ENCODE peak calls at places on chromosomes 12 and 14, in five cellular contexts. One of them, this sample, is unnamed.

GRCh38 chr12:88472248-88472647 is 108.0 kb downstream of the KITLG start:
- DNase-seq in H1: no peak
- DNase-seq in K562: no peak
- DNase-seq in HepG2: no peak
- DNase-seq in GM12878: no peak
- DNase-seq in this sample: no peak

GRCh38 chr12:95718001-95718400 is 72.6 kb downstream of the NTN4 start:
- DNase-seq in H1: no peak
- DNase-seq in K562: no peak
- DNase-seq in GM12878: no peak
- DNase-seq in HepG2: no peak
- DNase-seq in this sample: no peak

GRCh38 chr12:95802482-95803264 is 12.1 kb upstream of the NTN4 start:
- DNase-seq in HepG2: peak; percentile 85
- DNase-seq in H1: no peak
- DNase-seq in GM12878: no peak
- DNase-seq in K562: no peak
- DNase-seq in this sample: peak; percentile 75

GRCh38 chr14:50773632-50774541 is 57.1 kb downstream of the NIN start:
- DNase-seq in GM12878: no peak
- DNase-seq in K562: peak; percentile 62
- DNase-seq in H1: peak; percentile 89
- DNase-seq in HepG2: peak; percentile 11
- DNase-seq in this sample: no peak

GRCh38 chr14:24921903-24922302 is 128.0 kb downstream of the STXBP6 start:
- DNase-seq in GM12878: no peak
- DNase-seq in K562: no peak
- DNase-seq in H1: no peak
- DNase-seq in HepG2: no peak
- DNase-seq in this sample: no peak

GRCh38 chr12:40473979-40474378 is 218.3 kb upstream of the CNTN1 start:
- DNase-seq in H1: no peak
- DNase-seq in K562: no peak
- DNase-seq in HepG2: no peak
- DNase-seq in GM12878: no peak
- DNase-seq in this sample: no peak

GRCh38 chr12:117155278-117156060 is 34.8 kb downstream of the FBXO21 start:
- DNase-seq in H1: peak; percentile 100
- DNase-seq in HepG2: peak; percentile 95
- DNase-seq in K562: peak; percentile 96
- DNase-seq in GM12878: no peak
- DNase-seq in this sample: peak; percentile 95

GRCh38 chr14:101575581-101575980 is 14.3 kb downstream of the DIO3 start:
- DNase-seq in HepG2: no peak
- DNase-seq in K562: no peak
- DNase-seq in H1: no peak
- DNase-seq in GM12878: no peak
- DNase-seq in this sample: no peak

GRCh38 chr14:73712540-73713141 is 1.5 kb downstream of the PNMA1 start:
- DNase-seq in GM12878: no peak
- DNase-seq in HepG2: no peak
- DNase-seq in H1: no peak
- DNase-seq in K562: peak; percentile 29
- DNase-seq in this sample: no peak

GRCh38 chr12:7411343-7411742 is 32.6 kb downstream of the CD163L1 start:
- DNase-seq in H1: no peak
- DNase-seq in GM12878: no peak
- DNase-seq in HepG2: no peak
- DNase-seq in K562: no peak
- DNase-seq in this sample: no peak

GRCh38 chr14:68295316-68295816 is 475.8 kb downstream of the RAD51B start:
- DNase-seq in H1: no peak
- DNase-seq in HepG2: peak; percentile 98
- DNase-seq in GM12878: no peak
- DNase-seq in K562: peak; percentile 91
- DNase-seq in this sample: peak; percentile 15

GRCh38 chr12:123141615-123142517 is 9.0 kb downstream of the PITPNM2 start:
- DNase-seq in K562: no peak
- DNase-seq in GM12878: no peak
- DNase-seq in HepG2: peak; percentile 87
- DNase-seq in H1: no peak
- DNase-seq in this sample: peak; percentile 33

GRCh38 chr14:59688224-59689170 is 111.9 kb upstream of the CCDC175 start:
- DNase-seq in H1: peak; percentile 76
- DNase-seq in K562: peak; percentile 14
- DNase-seq in HepG2: peak; percentile 20
- DNase-seq in GM12878: no peak
- DNase-seq in this sample: peak; percentile 24

GRCh38 chr12:82595946-82596345 is 90.8 kb upstream of the TMTC2 start:
- DNase-seq in GM12878: no peak
- DNase-seq in H1: no peak
- DNase-seq in K562: no peak
- DNase-seq in HepG2: no peak
- DNase-seq in this sample: no peak

GRCh38 chr12:110349096-110349495 is 54.4 kb downstream of the ANAPC7 start:
- DNase-seq in HepG2: no peak
- DNase-seq in H1: no peak
- DNase-seq in GM12878: no peak
- DNase-seq in K562: no peak
- DNase-seq in this sample: no peak

GRCh38 chr12:108289342-108290131 is 49.6 kb downstream of the CMKLR1 start:
- DNase-seq in GM12878: no peak
- DNase-seq in HepG2: no peak
- DNase-seq in K562: no peak
- DNase-seq in H1: no peak
- DNase-seq in this sample: no peak

GRCh38 chr12:29883558-29883957 is 99.8 kb upstream of the TMTC1 start:
- DNase-seq in HepG2: no peak
- DNase-seq in H1: no peak
- DNase-seq in GM12878: no peak
- DNase-seq in K562: no peak
- DNase-seq in this sample: no peak

GRCh38 chr12:131091413-131091975 is 137.8 kb downstream of the ADGRD1 start:
- DNase-seq in K562: no peak
- DNase-seq in H1: no peak
- DNase-seq in GM12878: peak; percentile 80
- DNase-seq in HepG2: no peak
- DNase-seq in this sample: no peak

GRCh38 chr14:61566537-61567225 is 128.6 kb upstream of the HIF1A start:
- DNase-seq in HepG2: no peak
- DNase-seq in GM12878: no peak
- DNase-seq in H1: no peak
- DNase-seq in K562: no peak
- DNase-seq in this sample: no peak

GRCh38 chr12:85659754-85660530 is 176.3 kb downstream of the RASSF9 start:
- DNase-seq in K562: no peak
- DNase-seq in GM12878: no peak
- DNase-seq in H1: no peak
- DNase-seq in HepG2: no peak
- DNase-seq in this sample: no peak

GRCh38 chr14:44108601-44109000 is 398.5 kb downstream of the FSCB start:
- DNase-seq in HepG2: no peak
- DNase-seq in H1: no peak
- DNase-seq in K562: no peak
- DNase-seq in GM12878: no peak
- DNase-seq in this sample: no peak

GRCh38 chr12:19811922-19812321 is 372.6 kb downstream of the AEBP2 start:
- DNase-seq in H1: no peak
- DNase-seq in K562: no peak
- DNase-seq in HepG2: no peak
- DNase-seq in GM12878: no peak
- DNase-seq in this sample: no peak

GRCh38 chr12:51721281-51721940 is 127.1 kb downstream of the FIGNL2 start:
- DNase-seq in HepG2: no peak
- DNase-seq in K562: peak; percentile 23
- DNase-seq in GM12878: no peak
- DNase-seq in H1: peak; percentile 87
- DNase-seq in this sample: no peak

GRCh38 chr12:57591567-57592325 is 754 bp downstream of the PIP4K2C start:
- DNase-seq in GM12878: no peak
- DNase-seq in K562: peak; percentile 54
- DNase-seq in HepG2: no peak
- DNase-seq in H1: peak; percentile 47
- DNase-seq in this sample: no peak

GRCh38 chr12:123897221-123897620 is 75.4 kb downstream of the CCDC92 start:
- DNase-seq in GM12878: no peak
- DNase-seq in K562: no peak
- DNase-seq in HepG2: no peak
- DNase-seq in H1: no peak
- DNase-seq in this sample: peak; percentile 39

GRCh38 chr12:121697093-121697698 is 15.4 kb upstream of the TMEM120B start:
- DNase-seq in GM12878: no peak
- DNase-seq in K562: peak; percentile 42
- DNase-seq in H1: no peak
- DNase-seq in HepG2: peak; percentile 53
- DNase-seq in this sample: peak; percentile 47

GRCh38 chr12:113232232-113232615 is 11.0 kb downstream of the TPCN1 start:
- DNase-seq in K562: no peak
- DNase-seq in HepG2: no peak
- DNase-seq in GM12878: no peak
- DNase-seq in H1: no peak
- DNase-seq in this sample: no peak

GRCh38 chr12:113233967-113234366 is 12.7 kb downstream of the TPCN1 start:
- DNase-seq in H1: no peak
- DNase-seq in HepG2: no peak
- DNase-seq in K562: no peak
- DNase-seq in GM12878: no peak
- DNase-seq in this sample: no peak

GRCh38 chr12:113230315-113231274 is 9.3 kb downstream of the TPCN1 start:
- DNase-seq in GM12878: no peak
- DNase-seq in H1: no peak
- DNase-seq in K562: peak; percentile 48
- DNase-seq in HepG2: peak; percentile 94
- DNase-seq in this sample: no peak

GRCh38 chr12:113232787-113233585 is 11.7 kb downstream of the TPCN1 start:
- DNase-seq in HepG2: no peak
- DNase-seq in H1: peak; percentile 72
- DNase-seq in GM12878: peak; percentile 69
- DNase-seq in K562: no peak
- DNase-seq in this sample: no peak

GRCh38 chr12:113231275-113232231 is 10.3 kb downstream of the TPCN1 start:
- DNase-seq in HepG2: peak; percentile 79
- DNase-seq in GM12878: no peak
- DNase-seq in H1: no peak
- DNase-seq in K562: peak; percentile 63
- DNase-seq in this sample: peak; percentile 54
- TF ChIP-seq YY1 in HepG2: no peak
- TF ChIP-seq YY1 in GM12878: no peak
- TF ChIP-seq YY1 in H1: no peak
- TF ChIP-seq YY1 in K562: no peak
- TF ChIP-seq YY1 in this sample: peak; percentile 55

DNA sequence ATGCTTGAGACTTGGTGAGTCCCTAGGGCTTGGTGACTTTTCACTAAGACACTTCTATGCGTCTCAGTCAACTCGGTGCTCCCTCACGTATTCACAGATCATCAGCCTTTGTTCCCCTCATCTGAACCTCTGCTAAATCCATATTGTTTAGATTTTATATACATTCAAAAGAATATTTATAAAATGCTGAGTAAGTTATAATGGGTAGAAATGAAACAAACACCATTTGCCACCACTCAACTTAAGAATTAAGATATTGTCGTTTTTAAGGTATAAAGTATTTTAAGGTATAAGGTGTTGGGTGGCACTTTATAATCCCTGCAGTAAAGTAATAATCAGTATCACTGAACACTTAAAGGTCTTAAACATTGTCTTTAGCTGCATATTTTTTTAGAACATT is 103.0 kb downstream of the TTLL5 start:
- DNase-seq in HepG2: no peak
- DNase-seq in H1: no peak
- DNase-seq in GM12878: no peak
- DNase-seq in K562: no peak
- DNase-seq in this sample: no peak
- TF ChIP-seq CEBPB in HepG2: no peak
- TF ChIP-seq CEBPB in H1: no peak
- TF ChIP-seq CEBPB in GM12878: no peak
- TF ChIP-seq CEBPB in K562: no peak
- TF ChIP-seq CEBPB in this sample: no peak

GRCh38 chr12:45458854-45459807 is 243.2 kb downstream of the ANO6 start:
- DNase-seq in K562: no peak
- DNase-seq in H1: no peak
- DNase-seq in HepG2: no peak
- DNase-seq in GM12878: no peak
- DNase-seq in this sample: no peak

GRCh38 chr12:45462506-45462905 is 246.6 kb downstream of the ANO6 start:
- DNase-seq in HepG2: no peak
- DNase-seq in H1: no peak
- DNase-seq in K562: no peak
- DNase-seq in GM12878: no peak
- DNase-seq in this sample: no peak

GRCh38 chr12:45458238-45458637 is 242.3 kb downstream of the ANO6 start:
- DNase-seq in H1: no peak
- DNase-seq in HepG2: no peak
- DNase-seq in K562: no peak
- DNase-seq in GM12878: no peak
- DNase-seq in this sample: no peak
- TF ChIP-seq CTCF in H1: no peak
- TF ChIP-seq CTCF in HepG2: no peak
- TF ChIP-seq CTCF in K562: no peak
- TF ChIP-seq CTCF in GM12878: no peak
- TF ChIP-seq CTCF in this sample: no peak

GRCh38 chr12:111904438-111904837 is 62.4 kb downstream of the MAPKAPK5 start:
- DNase-seq in H1: peak; percentile 38
- DNase-seq in K562: no peak
- DNase-seq in HepG2: no peak
- DNase-seq in GM12878: no peak
- DNase-seq in this sample: no peak
- TF ChIP-seq YY1 in H1: no peak
- TF ChIP-seq YY1 in K562: no peak
- TF ChIP-seq YY1 in HepG2: no peak
- TF ChIP-seq YY1 in GM12878: no peak
- TF ChIP-seq YY1 in this sample: no peak

DNA sequence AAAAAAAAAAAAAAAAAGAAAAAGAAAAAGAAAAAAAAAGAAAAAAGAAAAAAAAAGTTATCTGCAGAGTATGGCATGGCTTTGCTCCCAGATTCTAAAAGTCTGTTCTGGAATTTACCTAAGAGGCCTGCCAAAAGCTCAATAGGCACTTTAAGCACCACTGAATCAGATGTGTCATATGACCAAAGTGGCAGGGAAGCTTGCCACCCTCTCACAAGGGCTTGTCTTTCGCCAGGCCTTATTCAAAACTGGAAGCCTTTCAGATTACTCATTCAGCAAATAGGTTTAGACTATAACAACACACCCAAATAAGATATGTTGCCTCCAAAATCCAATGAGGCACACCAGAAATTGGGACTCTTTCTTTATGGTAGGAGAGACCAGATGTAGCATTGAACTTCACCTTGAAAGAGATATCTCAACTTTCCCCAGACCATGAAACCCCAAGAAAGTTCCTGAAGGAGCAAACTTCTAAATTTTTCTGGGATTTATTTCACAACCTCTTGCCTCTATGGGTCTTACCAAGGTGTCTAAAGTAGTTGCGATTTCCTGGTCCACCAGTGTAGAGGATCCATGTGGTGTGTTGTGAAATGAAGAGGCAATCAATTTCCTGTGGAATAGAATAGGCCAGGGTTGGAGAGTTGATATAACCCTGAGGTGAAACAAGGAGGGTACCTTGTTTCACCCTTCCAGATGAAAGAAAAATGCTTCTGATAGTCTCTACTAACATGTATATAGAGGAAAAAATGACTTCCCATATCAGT is 218.8 kb downstream of the DAD1 start:
- DNase-seq in H1: no peak
- DNase-seq in K562: no peak
- DNase-seq in GM12878: no peak
- DNase-seq in HepG2: no peak
- DNase-seq in this sample: no peak
- TF ChIP-seq CEBPB in H1: no peak
- TF ChIP-seq CEBPB in K562: no peak
- TF ChIP-seq CEBPB in GM12878: no peak
- TF ChIP-seq CEBPB in HepG2: no peak
- TF ChIP-seq CEBPB in this sample: no peak